ENCODE peak calls at places on chromosomes 11 and 22, in eight cellular contexts. M is left ventricle myocardium inferior; T is sigmoid colon; O is thoracic aorta; U is effector memory CD4-positive, alpha-beta T cell; Q is cardiac muscle cell; L is neuronal stem cell; Y is lower lobe of right lung. E is an unnamed sample.

GRCh38 chr22:29632672-29633071 is 29.2 kb downstream of the NF2 start:
- DNase-seq in U (no peak), Y (no peak), T (no peak), O (no peak), Q (no peak), L (no peak), M (no peak), E (no peak)

GRCh38 chr11:110069158-110069737 is 23.9 kb upstream of the ZC3H12C start:
- DNase-seq in T (peak), U (no peak), O (no peak), M (peak), L (no peak), Y (peak), Q (peak), E (no peak)

GRCh38 chr11:24760681-24761080 is 263.8 kb downstream of the LUZP2 start:
- DNase-seq in Q (peak), Y (no peak), M (no peak), T (no peak), L (no peak), U (no peak), O (no peak), E (no peak)

GRCh38 chr11:78063440-78064181 is at the start of gene THRSP:
- DNase-seq in M (no peak), T (no peak), O (no peak), L (no peak), U (no peak), Y (no peak), Q (no peak), E (no peak)

GRCh38 chr11:106697058-106697457 is 321.2 kb downstream of the GUCY1A2 start:
- DNase-seq in T (no peak), L (no peak), Y (no peak), M (no peak), Q (peak), O (no peak), U (no peak), E (no peak)

GRCh38 chr11:46489668-46490560 is 98.3 kb upstream of the CHRM4 start:
- DNase-seq in T (no peak), U (no peak), L (no peak), Y (no peak), O (no peak), M (no peak), Q (peak), E (no peak)

GRCh38 chr22:50677493-50678217 is 5.0 kb downstream of the SHANK3 start:
- DNase-seq in Q (no peak), U (no peak), O (no peak), M (no peak), L (no peak), Y (no peak), T (no peak), E (no peak)

GRCh38 chr22:29117799-29118477 is 45.1 kb downstream of the KREMEN1 start:
- DNase-seq in T (no peak), U (no peak), M (no peak), O (no peak), L (no peak), Q (peak), Y (no peak), E (no peak)

DNA sequence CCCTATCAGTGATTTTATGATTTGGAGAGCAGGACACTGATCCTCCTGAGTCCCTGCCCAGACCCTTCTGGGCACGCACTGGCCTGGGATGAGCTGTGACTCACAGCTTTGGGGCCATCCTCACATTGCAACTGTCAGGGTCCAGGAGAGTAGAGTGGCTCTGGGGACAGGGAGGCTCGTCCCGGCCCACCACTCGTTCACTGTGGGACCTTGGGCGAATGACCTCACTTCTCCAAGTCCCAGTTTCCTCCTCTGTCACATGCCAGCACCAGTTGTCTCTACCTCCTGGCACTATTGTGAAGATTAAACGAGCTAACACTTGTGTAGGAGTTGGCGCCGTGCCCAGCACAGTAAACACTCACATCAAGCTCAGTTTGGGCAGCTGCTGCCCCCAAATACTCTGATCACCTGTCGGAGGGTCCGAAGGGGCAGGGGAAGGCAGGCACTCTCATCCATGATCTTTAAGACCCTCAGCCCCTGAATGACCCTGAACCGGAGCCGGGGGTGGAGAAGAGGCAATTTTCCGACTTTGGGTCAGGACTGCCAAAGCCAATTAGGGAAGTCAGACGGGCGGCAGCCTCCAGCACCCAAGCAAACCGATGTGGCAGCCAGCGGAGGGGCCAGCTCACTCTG is 235.1 kb downstream of the MIAT start:
- DNase-seq in T (peak), Q (no peak), U (no peak), Y (peak), L (no peak), O (no peak), M (no peak), E (no peak)
- H3K27ac ChIP-seq in T (peak), Q (no peak), U (no peak), Y (no peak), L (no peak), O (peak), M (no peak), E (peak)

DNA sequence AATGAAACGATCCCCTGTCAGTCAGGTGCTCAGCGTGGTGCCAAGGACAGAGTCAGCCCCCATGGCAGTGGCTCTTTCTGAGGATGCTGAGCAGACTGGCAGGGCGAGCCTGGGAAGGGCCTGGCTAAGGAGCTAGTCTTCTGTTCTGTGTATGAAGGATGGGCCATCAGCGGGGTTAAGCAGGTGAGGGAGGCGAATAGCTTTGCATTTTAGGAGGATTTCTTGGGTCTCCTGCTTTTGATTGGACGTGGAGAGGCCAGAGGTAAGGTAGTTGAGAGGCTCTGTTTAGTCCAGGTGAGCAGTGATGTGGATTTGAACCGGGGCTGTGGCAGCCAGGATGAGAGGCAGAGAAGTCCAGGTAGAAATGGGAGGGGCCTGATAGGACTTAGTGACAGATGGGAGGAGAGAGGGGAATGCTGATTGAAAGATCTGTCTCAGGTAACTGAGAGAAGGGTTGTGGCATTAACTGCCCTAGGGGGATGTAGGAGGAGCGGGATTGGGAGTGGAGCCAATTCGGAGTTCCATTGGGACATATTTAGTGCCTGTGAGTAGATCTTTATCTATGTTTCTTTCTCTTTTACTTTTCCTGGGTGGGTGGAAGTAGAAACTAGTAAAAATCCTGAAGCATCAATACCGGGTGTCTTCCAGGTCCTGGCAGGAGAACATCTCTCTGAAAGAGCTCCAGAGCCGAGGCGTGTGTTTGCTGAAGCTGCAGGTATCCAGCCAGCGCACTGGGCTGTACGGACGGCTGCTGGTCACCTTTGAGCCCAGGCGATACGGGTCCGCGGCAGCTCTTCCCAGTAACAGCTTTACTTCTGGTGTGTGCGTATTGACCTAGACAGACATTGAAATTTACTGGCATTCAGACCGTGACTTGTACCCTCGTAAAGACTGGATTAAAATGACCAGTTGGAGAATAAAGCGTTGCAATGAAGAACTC is 2.0 kb downstream of the IGHMBP2 start:
- DNase-seq in O (no peak), T (peak), M (no peak), U (no peak), Q (no peak), Y (no peak), L (no peak), E (no peak)
- H3K4me3 ChIP-seq in O (peak), T (no peak), M (peak), U (no peak), Q (no peak), Y (no peak), L (no peak), E (peak)

GRCh38 chr11:134670961-134671370 is 258.9 kb upstream of the B3GAT1 start:
- DNase-seq in Y (no peak), M (no peak), U (no peak), Q (no peak), T (peak), L (no peak), O (no peak), E (no peak)
- H3K27ac ChIP-seq in Y (no peak), M (no peak), U (no peak), Q (no peak), T (no peak), L (no peak), O (no peak), E (no peak)

GRCh38 chr11:76233936-76234703 is 27.8 kb upstream of the WNT11 start:
- DNase-seq in O (peak), Y (peak), Q (peak), M (peak), U (no peak), L (no peak), T (peak), E (peak)
- H3K4me3 ChIP-seq in O (peak), Y (peak), Q (peak), M (peak), U (peak), L (peak), T (peak), E (peak)

GRCh38 chr11:10642298-10642697 is 51.3 kb downstream of the IRAG1 start:
- DNase-seq in U (no peak), Q (no peak), Y (no peak), M (no peak), O (no peak), T (peak), L (no peak), E (no peak)
- H3K27ac ChIP-seq in U (no peak), Q (no peak), Y (peak), M (peak), O (peak), T (peak), L (no peak), E (peak)

GRCh38 chr22:35648066-35649025 is at the start of gene APOL6:
- DNase-seq in Q (peak), O (no peak), L (no peak), U (peak), T (peak), Y (no peak), M (no peak), E (no peak)
- H3K4me3 ChIP-seq in Q (no peak), O (peak), L (no peak), U (peak), T (peak), Y (peak), M (peak), E (peak)

GRCh38 chr11:83625336-83625735 is 339.2 kb upstream of the CCDC90B start:
- DNase-seq in L (no peak), T (no peak), Q (no peak), M (no peak), U (no peak), O (no peak), Y (no peak), E (no peak)

GRCh38 chr11:83629775-83630174 is 343.6 kb upstream of the CCDC90B start:
- DNase-seq in U (no peak), Y (no peak), L (no peak), T (no peak), Q (no peak), M (no peak), O (no peak), E (no peak)

DNA sequence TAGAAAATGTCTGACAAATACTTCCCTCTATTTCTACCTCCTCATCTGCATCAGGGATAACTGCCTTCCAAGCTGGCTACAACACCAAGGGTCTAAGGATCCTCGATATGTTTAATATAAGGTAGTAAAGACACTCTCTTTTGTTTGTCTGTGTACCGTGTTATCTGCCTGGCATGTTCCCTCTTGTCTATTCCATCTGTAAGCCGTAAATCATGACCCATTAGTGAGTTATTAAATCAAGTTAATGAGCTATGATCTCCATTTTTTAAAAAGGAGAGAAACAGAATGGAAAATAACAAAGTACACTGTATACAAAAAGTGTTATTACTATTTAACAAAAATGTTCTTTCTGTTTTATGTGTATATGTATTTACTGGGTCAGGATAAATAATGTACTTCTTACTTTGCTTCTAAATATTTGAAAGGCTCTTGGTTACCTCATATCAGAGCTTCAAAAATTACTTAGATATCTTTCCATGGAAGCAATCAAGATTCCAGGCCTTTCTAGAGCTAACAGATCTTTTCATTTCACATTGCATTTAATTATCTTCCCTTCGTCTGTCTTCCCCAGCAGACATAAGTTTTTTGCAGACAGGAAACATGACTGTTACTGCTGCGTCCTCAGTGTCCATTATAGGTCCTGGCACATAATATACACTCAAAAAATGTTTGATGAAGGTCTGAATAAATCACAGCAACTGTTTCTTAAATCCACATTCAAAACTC is 342.6 kb upstream of the CCDC90B start:
- DNase-seq in U (no peak), L (no peak), Q (no peak), O (no peak), M (no peak), Y (no peak), T (no peak), E (no peak)
- H3K27ac ChIP-seq in U (no peak), L (no peak), Q (no peak), O (no peak), M (no peak), Y (no peak), T (no peak), E (no peak)